ENCODE peak calls at places on chromosomes 12 and 14, in nine cellular contexts. R is tibial artery; A is suprapubic skin; Q is CD8-positive, alpha-beta T cell; V is astrocyte; Z is fibroblast of lung; T is GM23338; F is PC-3; E is tibial nerve. M is an unnamed sample.

GRCh38 chr14:22407033-22407432 is 182.0 kb downstream of the DAD1 start:
- DNase-seq in Q (no peak), E (no peak), F (no peak), V (no peak), T (no peak), A (no peak), Z (no peak), R (no peak), M (no peak)

GRCh38 chr12:91422107-91422506 is 239.5 kb upstream of the DCN start:
- DNase-seq in Q (no peak), F (no peak), R (no peak), Z (no peak), V (no peak), A (no peak), T (no peak), E (no peak), M (no peak)

GRCh38 chr14:35956376-35957000 is 130.3 kb downstream of the BRMS1L start:
- DNase-seq in R (no peak), A (no peak), Q (no peak), Z (no peak), V (no peak), T (no peak), F (no peak), E (no peak), M (no peak)

GRCh38 chr12:113802000-113802749 is 163.9 kb downstream of the RBM19 start:
- DNase-seq in R (no peak), F (peak; percentile 47), T (no peak), A (no peak), Q (no peak), V (no peak), Z (no peak), E (no peak), M (no peak)

GRCh38 chr12:111185206-111185888 is 183.5 kb downstream of the PHETA1 start:
- DNase-seq in Z (no peak), E (no peak), T (no peak), Q (no peak), V (no peak), R (no peak), F (no peak), A (no peak), M (no peak)

GRCh38 chr12:7769999-7770398 is 5.0 kb downstream of the NANOGNB start:
- DNase-seq in V (no peak), R (no peak), Z (no peak), A (no peak), E (no peak), F (no peak), Q (no peak), T (no peak), M (no peak)

GRCh38 chr14:77574446-77575125 is 41.9 kb downstream of the SPTLC2 start:
- DNase-seq in V (peak; percentile 22), A (no peak), Z (peak; percentile 39), Q (no peak), T (no peak), R (no peak), F (no peak), E (no peak), M (no peak)

GRCh38 chr12:91023326-91024004 is 18.7 kb upstream of the EPYC start:
- DNase-seq in A (no peak), Z (peak; percentile 83), V (peak; percentile 90), R (no peak), E (no peak), Q (no peak), T (no peak), F (peak; percentile 81), M (peak; percentile 79)

DNA sequence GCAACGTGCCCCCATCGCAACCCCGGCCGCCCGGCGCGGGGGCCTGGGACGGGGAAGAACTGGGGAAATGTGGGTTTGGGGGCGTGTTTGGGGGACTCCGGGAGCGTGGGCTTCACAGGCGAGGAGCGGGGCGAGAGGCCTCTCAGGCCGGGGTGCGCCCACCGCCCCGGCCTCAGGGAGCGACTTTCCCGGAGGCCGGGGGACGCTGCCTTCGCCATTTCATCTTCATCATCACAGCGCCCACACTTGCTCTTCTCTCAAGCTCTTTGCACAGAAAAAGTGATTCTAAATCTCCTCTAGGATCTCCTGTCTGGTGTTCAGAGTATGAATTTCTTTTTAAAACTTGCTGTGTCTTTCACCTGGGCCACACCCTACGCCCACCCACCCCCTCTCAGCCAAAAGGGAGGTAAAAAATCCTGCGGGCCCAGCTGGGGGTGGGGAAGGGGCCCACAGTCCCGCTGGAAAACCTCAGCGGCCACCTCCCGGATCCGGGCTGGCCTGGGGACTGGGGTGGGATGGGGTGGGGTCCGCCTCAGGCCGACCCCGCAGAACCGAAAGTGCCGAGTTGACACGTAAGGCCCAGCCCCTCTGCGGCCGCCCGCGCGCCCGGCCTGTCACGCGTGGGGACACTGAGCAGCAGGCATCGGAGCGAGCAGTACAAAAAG is 7.4 kb downstream of the CDKN1B start:
- DNase-seq in T (peak; percentile 30), E (no peak), V (no peak), F (peak; percentile 21), Z (no peak), A (no peak), Q (peak; percentile 28), R (no peak), M (peak; percentile 46)
- H3K4me1 ChIP-seq in T (peaks cover 29% of the 10 kb centered on the region), E (peaks cover 34% of the 10 kb centered on the region), V (peaks cover 32% of the 10 kb centered on the region), F (peaks cover 26% of the 10 kb centered on the region), Z (no peaks in the 10 kb centered on the region), A (peaks cover 59% of the 10 kb centered on the region), Q (peaks cover 52% of the 10 kb centered on the region), R (peaks cover 30% of the 10 kb centered on the region), M (peaks cover 9% of the 10 kb centered on the region)

DNA sequence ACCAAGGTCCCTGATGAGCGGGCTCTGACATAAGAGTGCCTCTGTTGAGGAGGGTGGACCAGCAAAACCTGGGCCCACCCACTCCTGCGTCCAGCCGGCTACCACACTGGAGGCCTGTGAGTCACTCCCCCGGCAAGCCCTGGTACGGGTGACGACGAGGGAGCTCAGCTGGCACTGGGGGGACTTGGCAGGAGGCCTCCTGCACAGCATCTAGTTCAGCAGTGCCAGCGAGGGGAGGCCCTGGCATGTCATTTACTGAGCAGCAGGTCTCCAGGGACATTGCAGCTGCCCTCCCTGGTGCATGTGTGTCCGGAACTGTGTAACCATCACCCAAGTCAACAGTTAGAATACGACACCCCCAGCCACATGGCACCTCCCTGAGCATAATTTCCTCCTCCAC is 24.4 kb downstream of the CD9 start:
- DNase-seq in F (peak; percentile 15), V (peak; percentile 62), R (peak; percentile 97), Q (no peak), Z (peak; percentile 57), E (no peak), A (no peak), T (no peak), M (no peak)
- H3K4me1 ChIP-seq in F (peaks cover 58% of the 10 kb centered on the region), V (peaks cover 33% of the 10 kb centered on the region), R (peaks cover 89% of the 10 kb centered on the region), Q (peaks cover 2% of the 10 kb centered on the region), Z (peaks cover 23% of the 10 kb centered on the region), E (peaks cover 97% of the 10 kb centered on the region), A (peaks cover 99% of the 10 kb centered on the region), T (peaks cover 10% of the 10 kb centered on the region), M (peaks cover 26% of the 10 kb centered on the region)

DNA sequence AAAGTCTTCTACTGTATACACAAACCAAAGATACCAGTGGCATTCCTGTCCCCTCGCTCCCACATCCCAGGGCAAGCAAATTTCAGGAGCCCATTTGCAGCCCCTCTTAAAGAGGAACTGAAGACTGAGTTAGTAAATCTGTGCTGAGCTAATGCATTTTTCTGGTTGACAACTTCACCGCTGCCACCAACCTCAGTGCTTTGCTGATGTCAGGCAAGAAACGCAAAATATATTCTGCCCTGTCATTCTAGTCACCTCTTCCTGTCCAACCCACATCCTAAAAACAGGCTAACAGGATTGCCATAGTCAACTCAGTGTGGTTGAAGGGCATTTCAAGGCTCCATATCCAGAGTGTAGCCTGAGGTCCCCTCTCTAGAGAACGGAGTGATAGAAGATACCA is 59.4 kb upstream of the FICD start:
- DNase-seq in Z (no peak), A (no peak), R (no peak), Q (no peak), E (no peak), F (no peak), V (no peak), T (no peak), M (no peak)
- H3K4me1 ChIP-seq in Z (no peaks in the 10 kb centered on the region), A (no peaks in the 10 kb centered on the region), R (no peaks in the 10 kb centered on the region), Q (no peaks in the 10 kb centered on the region), E (no peaks in the 10 kb centered on the region), F (no peaks in the 10 kb centered on the region), V (no peaks in the 10 kb centered on the region), T (peaks cover 9% of the 10 kb centered on the region), M (peaks cover under 1% of the 10 kb centered on the region)

GRCh38 chr12:12468575-12468974 is 94.1 kb downstream of the DUSP16 start:
- DNase-seq in E (no peak), Z (no peak), F (no peak), A (no peak), Q (no peak), R (no peak), T (no peak), V (no peak), M (no peak)
- H3K4me1 ChIP-seq in E (no peaks in the 10 kb centered on the region), Z (no peaks in the 10 kb centered on the region), F (peaks cover 22% of the 10 kb centered on the region), A (peaks cover 9% of the 10 kb centered on the region), Q (peaks cover 37% of the 10 kb centered on the region), R (no peaks in the 10 kb centered on the region), T (peaks cover 8% of the 10 kb centered on the region), V (no peaks in the 10 kb centered on the region), M (peaks cover 2% of the 10 kb centered on the region)

GRCh38 chr14:72217164-72217563 is 284.9 kb downstream of the RGS6 start:
- DNase-seq in Z (no peak), Q (no peak), A (no peak), T (no peak), V (peak; percentile 2), R (no peak), E (no peak), F (no peak), M (no peak)

GRCh38 chr14:72215080-72215479 is 282.9 kb downstream of the RGS6 start:
- DNase-seq in T (no peak), R (no peak), F (no peak), V (no peak), A (no peak), Z (no peak), E (no peak), Q (no peak), M (no peak)
- H3K4me1 ChIP-seq in T (no peaks in the 10 kb centered on the region), R (no peaks in the 10 kb centered on the region), F (no peaks in the 10 kb centered on the region), V (no peaks in the 10 kb centered on the region), A (no peaks in the 10 kb centered on the region), Z (no peaks in the 10 kb centered on the region), E (no peaks in the 10 kb centered on the region), Q (no peaks in the 10 kb centered on the region), M (no peaks in the 10 kb centered on the region)